ENCODE peak calls at places on chromosome 6, in seven cellular contexts. M is PC-3, N is fibroblast of villous mesenchyme, G is epithelial cell of esophagus, Z is fibroblast of pulmonary artery, E is heart left ventricle, S is stomach. B is an unnamed sample.

GRCh38 chr6:143802833-143803565 is 40.1 kb upstream of the LTV1 start:
- DNase-seq in G (peak), S (no peak), M (no peak), N (peak), E (no peak), Z (peak), B (no peak)

GRCh38 chr6:36867471-36868224 is 7.0 kb downstream of the PPIL1 start:
- DNase-seq in E (peak), G (no peak), S (no peak), Z (no peak), M (no peak), N (no peak), B (no peak)

GRCh38 chr6:25138024-25138696 is 141.0 kb upstream of the CARMIL1 start:
- DNase-seq in M (peak), S (peak), Z (peak), G (peak), N (peak), E (peak), B (peak)

GRCh38 chr6:151027936-151028838 is 162.7 kb downstream of the MTHFD1L start:
- DNase-seq in E (no peak), Z (no peak), M (peak), G (no peak), N (no peak), S (no peak), B (no peak)

GRCh38 chr6:158993639-158994038 is 6.4 kb downstream of the RSPH3 start:
- DNase-seq in Z (no peak), S (no peak), N (no peak), M (no peak), G (no peak), E (no peak), B (no peak)

GRCh38 chr6:10383312-10384063 is 31.4 kb downstream of the TFAP2A start:
- DNase-seq in Z (no peak), E (no peak), S (no peak), N (no peak), G (peak), M (peak), B (peak)

GRCh38 chr6:111548368-111548767 is 57.3 kb downstream of the TRAF3IP2 start:
- DNase-seq in G (peak), N (no peak), M (no peak), S (no peak), E (no peak), Z (no peak), B (no peak)

GRCh38 chr6:68108243-68108835 is 526.7 kb upstream of the ADGRB3 start:
- DNase-seq in S (no peak), M (peak), E (no peak), G (peak), N (peak), Z (peak), B (peak)

GRCh38 chr6:4871825-4872224 is 95.6 kb downstream of the CDYL start:
- DNase-seq in Z (no peak), S (no peak), N (no peak), M (no peak), E (no peak), G (no peak), B (no peak)

GRCh38 chr6:11428895-11429294 is 108.7 kb upstream of the TMEM170B start:
- DNase-seq in Z (peak), E (no peak), S (no peak), N (peak), G (peak), M (peak), B (peak)

GRCh38 chr6:111487656-111488055 is 4.6 kb upstream of the REV3L start:
- DNase-seq in E (no peak), N (peak), G (peak), S (no peak), Z (peak), M (peak), B (peak)

GRCh38 chr6:122068291-122068769 is 331.1 kb upstream of the HSF2 start:
- DNase-seq in Z (no peak), G (no peak), M (no peak), N (peak), S (no peak), E (no peak), B (no peak)

GRCh38 chr6:136593748-136594490 is 43.7 kb upstream of the MAP7 start:
- DNase-seq in M (peak), N (peak), Z (peak), S (peak), G (peak), E (no peak), B (peak)

GRCh38 chr6:47741807-47742206 is 40.0 kb upstream of the OPN5 start:
- DNase-seq in N (no peak), G (peak), E (peak), Z (peak), S (no peak), M (peak), B (peak)

GRCh38 chr6:31897612-31898199 is at the start of gene EHMT2:
- DNase-seq in G (peak), N (peak), Z (peak), S (peak), E (peak), M (peak), B (peak)

DNA sequence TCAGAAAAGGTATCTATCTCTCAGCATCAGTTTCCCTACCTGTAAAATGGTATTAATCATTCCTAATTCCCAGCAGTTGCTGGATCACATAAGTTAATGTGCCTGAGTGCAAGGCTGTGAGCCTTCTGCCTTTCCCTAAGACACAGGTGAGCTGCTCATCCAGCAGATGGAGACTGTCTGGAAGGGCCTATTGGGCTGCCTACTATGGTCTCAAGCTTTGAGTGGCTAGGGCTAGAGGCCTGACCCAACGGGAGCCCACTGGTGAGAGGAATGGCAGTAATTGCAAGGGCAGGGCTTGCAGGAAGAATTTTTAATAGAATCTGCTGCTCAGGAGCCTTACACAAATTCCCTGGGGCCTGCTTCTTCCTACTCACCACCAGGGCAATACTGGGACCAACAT is 4.3 kb downstream of the KHDC1 start:
- DNase-seq in E (no peak), G (no peak), M (no peak), N (no peak), S (no peak), Z (no peak), B (no peak)
- TF ChIP-seq CTCF in E (no peak), G (no peak), M (no peak), N (no peak), S (no peak), Z (no peak), B (no peak)

GRCh38 chr6:40855481-40855880 is 183.5 kb downstream of the UNC5CL start:
- DNase-seq in E (no peak), Z (no peak), N (no peak), S (no peak), G (no peak), M (no peak), B (no peak)

GRCh38 chr6:40848868-40849524 is 190.0 kb downstream of the UNC5CL start:
- DNase-seq in M (no peak), G (no peak), E (no peak), N (no peak), S (no peak), Z (no peak), B (no peak)

GRCh38 chr6:40854592-40854991 is 184.4 kb downstream of the UNC5CL start:
- DNase-seq in M (no peak), S (no peak), G (no peak), E (no peak), Z (no peak), N (no peak), B (no peak)

GRCh38 chr6:40856271-40856670 is 182.8 kb downstream of the UNC5CL start:
- DNase-seq in G (no peak), M (no peak), N (no peak), Z (peak), E (no peak), S (no peak), B (no peak)

GRCh38 chr6:40852667-40853383 is 186.2 kb downstream of the UNC5CL start:
- DNase-seq in Z (peak), N (no peak), G (peak), E (no peak), S (no peak), M (peak), B (peak)
- TF ChIP-seq CTCF in Z (peak), N (peak), G (peak), E (peak), S (no peak), M (peak), B (peak)

GRCh38 chr6:27608916-27609883 is 136.3 kb upstream of the ZNF184 start:
- DNase-seq in S (no peak), M (peak), E (no peak), G (peak), N (peak), Z (peak), B (peak)
- TF ChIP-seq CTCF in S (peak), M (peak), E (peak), G (peak), N (peak), Z (peak), B (peak)

DNA sequence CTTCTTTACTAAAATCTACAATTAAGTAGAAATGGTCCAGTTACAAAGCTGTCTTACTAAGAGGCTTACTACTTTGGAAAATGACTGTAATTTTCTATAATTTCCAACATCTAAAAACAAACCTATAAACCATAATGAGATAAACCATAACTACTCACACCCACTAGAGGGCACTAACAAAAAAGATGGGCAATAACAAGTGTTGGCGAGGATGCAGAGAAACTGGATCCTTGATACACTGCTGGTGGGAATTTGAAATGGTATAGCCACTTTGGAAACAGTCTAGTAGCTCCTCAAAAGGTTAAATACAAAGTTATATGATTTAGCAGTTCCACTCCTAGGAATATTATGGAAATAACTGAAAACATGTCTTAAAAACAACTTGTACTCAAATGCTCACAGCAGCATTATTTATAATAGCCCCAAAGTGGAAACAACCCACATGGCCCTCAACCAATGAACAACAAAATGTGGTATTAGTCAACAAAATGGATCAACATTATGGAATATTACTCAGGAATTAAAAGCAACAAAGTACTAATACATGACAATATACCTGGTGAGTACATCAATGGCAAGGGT is 50.6 kb downstream of the GJA10 start:
- DNase-seq in M (peak), S (no peak), G (peak), N (peak), Z (peak), E (no peak), B (peak)
- TF ChIP-seq CTCF in M (peak), S (no peak), G (peak), N (peak), Z (peak), E (peak), B (peak)

DNA sequence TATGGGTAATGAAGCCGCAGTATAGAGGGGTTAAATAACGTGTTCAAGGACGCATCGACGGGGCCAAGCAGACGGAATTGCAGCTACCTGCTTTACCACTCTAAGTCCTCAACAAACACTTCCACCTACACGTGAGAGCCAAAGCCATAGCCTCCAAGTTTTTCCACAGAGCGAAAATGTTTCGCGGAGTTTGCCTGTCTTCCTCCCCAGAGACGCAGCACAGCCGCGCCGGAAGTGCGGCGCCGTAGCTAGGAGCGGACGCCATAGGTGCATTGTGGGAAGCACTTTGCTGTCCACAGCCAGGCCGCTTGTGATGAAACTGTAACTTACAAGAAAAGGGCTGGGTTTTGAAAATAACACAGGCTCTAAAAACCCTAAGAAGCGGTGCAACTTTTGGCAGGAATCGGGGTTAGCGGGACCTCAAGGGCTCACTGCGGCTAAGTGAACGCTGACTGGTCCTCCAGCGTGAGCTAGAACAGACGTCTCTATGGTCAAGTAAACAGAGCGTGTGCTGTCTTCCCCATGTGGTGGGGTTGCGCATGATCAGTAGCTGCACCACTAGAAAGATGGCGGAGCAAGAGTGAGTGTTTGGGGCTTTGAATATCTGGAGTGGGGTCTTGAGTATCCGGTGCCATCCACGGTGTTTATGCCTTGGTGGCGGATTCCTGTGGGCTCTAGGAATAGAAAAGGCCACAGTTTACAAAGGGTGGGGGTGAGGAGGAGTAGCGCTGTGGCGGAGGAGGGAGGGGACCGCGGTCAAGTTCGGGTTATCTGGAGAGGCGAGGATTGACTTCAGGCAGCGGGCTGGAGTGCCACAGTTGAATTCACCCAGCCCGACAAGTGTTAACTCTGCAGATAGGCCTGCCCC is at the start of gene RPL7L1:
- DNase-seq in Z (peak), M (peak), G (peak), N (peak), S (peak), E (peak), B (peak)
- TF ChIP-seq CTCF in Z (no peak), M (no peak), G (no peak), N (no peak), S (no peak), E (peak), B (no peak)

GRCh38 chr6:169839493-169839892 is 88.1 kb downstream of the ERMARD start:
- DNase-seq in M (no peak), E (no peak), S (peak), G (no peak), Z (no peak), N (no peak), B (no peak)

GRCh38 chr6:169837529-169838250 is 86.3 kb downstream of the ERMARD start:
- DNase-seq in Z (no peak), G (no peak), N (no peak), S (peak), M (no peak), E (no peak), B (no peak)

GRCh38 chr6:169839898-169840631 is 88.6 kb downstream of the ERMARD start:
- DNase-seq in E (no peak), Z (no peak), G (no peak), N (no peak), S (peak), M (no peak), B (no peak)

GRCh38 chr6:169839029-169839481 is 87.6 kb downstream of the ERMARD start:
- DNase-seq in N (no peak), E (no peak), G (no peak), Z (no peak), S (peak), M (no peak), B (no peak)

DNA sequence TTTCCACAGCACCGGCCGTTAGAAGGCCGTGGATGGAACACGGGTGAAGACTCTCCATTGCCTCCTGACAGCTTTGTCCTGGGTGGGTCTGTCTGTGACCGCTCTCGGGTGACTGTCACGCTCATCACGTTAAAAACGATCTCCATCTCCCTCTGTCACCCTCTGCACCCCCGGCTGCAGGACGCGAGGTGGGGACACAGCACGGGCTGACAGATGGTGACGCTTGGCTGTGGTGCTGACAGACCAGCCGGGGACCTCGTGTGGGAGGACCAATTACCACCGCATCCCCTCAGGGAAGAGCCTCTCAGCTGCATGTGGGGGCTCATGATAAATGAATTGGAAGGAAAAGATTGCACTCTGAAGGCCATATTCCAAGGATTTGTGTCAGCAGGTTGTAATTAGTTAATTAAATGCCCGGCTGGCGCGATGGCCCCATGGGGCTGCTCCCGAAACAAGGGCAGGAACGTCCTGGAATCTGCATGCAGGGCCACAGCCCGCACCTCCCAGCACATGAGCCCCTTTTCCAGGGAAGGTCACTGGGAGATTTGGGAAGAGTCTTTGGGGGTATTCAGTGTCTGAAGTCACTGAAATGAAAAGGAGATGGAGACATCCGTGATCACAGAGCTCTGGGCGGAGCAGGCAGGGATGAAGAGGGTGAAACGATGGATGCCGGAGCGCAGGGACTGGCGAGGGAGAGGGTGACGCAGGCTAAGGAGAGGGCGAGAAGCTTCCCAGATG is 87.0 kb downstream of the ERMARD start:
- DNase-seq in G (no peak), S (peak), M (no peak), N (no peak), E (no peak), Z (no peak), B (no peak)
- TF ChIP-seq CTCF in G (no peak), S (no peak), M (no peak), N (no peak), E (peak), Z (no peak), B (no peak)

DNA sequence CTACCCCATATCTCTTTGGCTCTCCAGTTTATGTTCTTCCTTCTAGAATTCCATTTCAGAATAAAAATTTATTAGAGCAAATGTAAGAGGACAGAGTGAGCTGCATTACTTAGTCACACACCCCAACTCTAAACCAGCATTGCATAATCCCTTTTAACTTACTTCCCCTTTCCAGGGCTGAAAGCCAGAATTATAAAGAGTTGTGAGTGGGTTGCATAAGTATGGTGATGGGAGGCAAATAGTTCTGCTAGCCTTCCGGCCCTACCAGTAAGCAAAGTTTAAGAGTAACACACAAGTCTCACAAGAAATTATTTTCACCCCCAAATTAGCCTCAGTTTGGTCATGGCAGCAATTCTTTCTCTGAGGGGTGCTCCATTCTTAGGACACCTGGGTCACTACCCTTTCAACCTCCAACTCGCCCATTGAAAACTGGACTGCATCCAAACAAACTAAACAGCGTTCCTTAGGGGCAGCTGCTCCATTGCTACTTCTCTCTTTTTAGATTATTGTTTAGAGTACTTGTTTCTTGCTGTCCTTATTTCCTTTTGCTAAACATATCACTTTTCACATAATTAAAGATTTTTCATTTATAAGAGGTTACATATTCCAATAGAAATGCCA is 1.6 kb downstream of the KIAA0408 start:
- DNase-seq in G (peak), S (no peak), N (peak), M (peak), E (no peak), Z (peak), B (peak)
- TF ChIP-seq CTCF in G (no peak), S (no peak), N (no peak), M (no peak), E (no peak), Z (no peak), B (no peak)

GRCh38 chr6:129105793-129106192 is 222.9 kb downstream of the LAMA2 start:
- DNase-seq in N (no peak), M (no peak), E (no peak), G (no peak), Z (no peak), S (no peak), B (no peak)
- TF ChIP-seq CTCF in N (no peak), M (no peak), E (no peak), G (no peak), Z (no peak), S (no peak), B (no peak)

B was measured in MCF 10A.